ENCODE peak calls at places on chromosomes 2 and 18, in ten cellular contexts. G, O, D, F, A, H, X, U, V and Q are unnamed samples.

GRCh38 chr2:181781082-181781786 is 100.9 kb upstream of the NEUROD1 start:
- DNase-seq in O (no peak), U (no peak), G (no peak), F (no peak), H (no peak), X (no peak), D (no peak), A (no peak), V (no peak), Q (no peak)

GRCh38 chr2:151632993-151633592 is 101.2 kb downstream of the NEB start:
- DNase-seq in H (no peak), U (no peak), V (peak), A (peak), F (no peak), D (peak), X (no peak), O (no peak), G (no peak), Q (no peak)

GRCh38 chr18:38718365-38718901 is 1152.8 kb upstream of the CELF4 start:
- DNase-seq in F (peak), D (no peak), G (no peak), O (no peak), H (no peak), X (no peak), V (no peak), A (no peak), U (no peak), Q (no peak)

GRCh38 chr2:23925702-23926288 is 1.1 kb downstream of the ATAD2B start:
- DNase-seq in X (no peak), F (peak), V (no peak), G (peak), H (no peak), U (peak), D (no peak), A (peak), O (peak), Q (peak)

GRCh38 chr18:64710105-64710861 is 561.4 kb upstream of the LINC00305 start:
- DNase-seq in V (no peak), H (no peak), G (no peak), X (no peak), D (no peak), A (no peak), O (no peak), F (no peak), U (no peak), Q (no peak)

GRCh38 chr2:79235135-79235534 is 75.6 kb upstream of the REG3A start:
- DNase-seq in H (no peak), O (no peak), U (no peak), G (no peak), F (no peak), A (peak), D (no peak), X (no peak), V (no peak), Q (no peak)

GRCh38 chr2:121969155-121969554 is 213.7 kb downstream of the TSN start:
- DNase-seq in U (no peak), D (no peak), V (no peak), X (no peak), O (no peak), A (no peak), H (no peak), F (no peak), G (peak), Q (peak)

GRCh38 chr2:120734930-120735611 is 597 bp upstream of the GLI2 start:
- DNase-seq in H (peak), O (peak), A (no peak), V (peak), F (no peak), D (no peak), X (no peak), U (no peak), G (no peak), Q (no peak)

GRCh38 chr18:76232813-76233212 is 262.2 kb downstream of the ZNF516 start:
- DNase-seq in F (no peak), D (no peak), H (no peak), O (no peak), X (no peak), G (no peak), V (no peak), A (no peak), U (no peak), Q (no peak)

GRCh38 chr2:202237787-202238233 is 587 bp downstream of the SUMO1 start:
- DNase-seq in X (no peak), U (no peak), O (no peak), H (no peak), G (peak), D (no peak), A (peak), V (peak), F (peak), Q (no peak)

GRCh38 chr2:22970991-22971390 is 414.0 kb upstream of the KLHL29 start:
- DNase-seq in O (no peak), D (no peak), U (no peak), V (no peak), H (no peak), X (no peak), F (no peak), G (no peak), A (no peak), Q (no peak)

GRCh38 chr2:218394298-218395089 is 5.2 kb upstream of the CTDSP1 start:
- DNase-seq in D (no peak), G (no peak), F (peak), X (no peak), O (no peak), V (peak), A (no peak), U (no peak), H (no peak), Q (no peak)

GRCh38 chr18:34203866-34204265 is 20.8 kb downstream of the NOL4 start:
- DNase-seq in H (no peak), U (no peak), X (no peak), V (no peak), O (no peak), G (no peak), F (no peak), D (no peak), A (no peak), Q (no peak)

GRCh38 chr2:26847663-26848335 is at the start of gene DPYSL5:
- DNase-seq in V (peak), X (peak), U (no peak), D (peak), F (no peak), O (no peak), G (no peak), A (no peak), H (no peak), Q (no peak)
- H3K27ac ChIP-seq in V (peak), X (no peak), U (no peak), D (peak), F (no peak), O (no peak), G (no peak), A (no peak), H (no peak), Q (no peak)

GRCh38 chr2:46847185-46847710 is 68.4 kb downstream of the MCFD2 start:
- DNase-seq in G (peak), H (no peak), U (no peak), D (no peak), V (peak), F (peak), A (peak), O (peak), X (no peak), Q (peak)
- TF ChIP-seq POLR2AphosphoS5 in G (peak), H (peak), U (no peak), D (peak), V (peak), F (peak), A (no peak), O (peak), X (no peak), Q (peak)

DNA sequence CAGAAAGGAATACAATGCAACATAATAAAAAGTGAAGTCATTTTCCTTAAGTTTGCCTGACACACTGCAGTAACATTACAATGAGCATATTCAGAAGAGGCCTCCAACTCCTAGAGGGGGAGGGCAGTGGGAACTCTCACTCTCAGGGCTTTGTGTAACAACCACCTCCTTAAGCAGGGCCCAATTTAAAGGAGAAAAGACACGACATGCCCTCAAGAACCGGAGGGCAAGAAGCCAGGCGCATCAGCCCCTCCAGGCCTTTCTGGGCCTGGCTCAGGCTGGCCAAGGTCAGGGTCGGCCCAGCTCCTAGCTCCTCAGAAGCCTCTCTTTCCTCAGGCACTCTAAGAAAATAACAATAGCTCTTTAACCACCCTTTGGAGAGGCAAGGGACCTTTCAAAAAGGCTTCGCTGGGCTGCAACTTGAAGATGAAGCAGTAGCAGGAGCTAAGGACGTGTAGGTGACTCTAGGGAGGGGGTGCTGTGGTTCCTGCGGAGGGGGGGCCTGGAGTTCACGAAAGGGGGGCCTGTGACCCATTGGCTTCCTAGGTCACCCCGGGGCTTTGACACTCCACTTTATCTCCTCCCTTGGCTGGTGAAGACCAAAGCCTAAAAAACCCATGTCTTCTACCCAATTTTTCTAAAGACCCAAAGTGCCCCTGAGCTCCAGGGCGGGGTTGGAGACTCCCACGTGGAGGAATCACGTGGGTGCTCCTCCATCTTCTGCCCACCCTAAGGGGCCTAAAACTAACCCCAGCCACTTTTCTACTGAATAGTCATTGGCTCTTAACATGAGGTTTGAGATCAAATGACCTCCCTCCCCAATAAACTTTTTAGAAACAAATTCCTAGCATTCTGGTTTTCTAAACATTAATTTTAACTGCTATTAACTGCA is 13.3 kb downstream of the SERTAD2 start:
- DNase-seq in O (no peak), V (no peak), H (no peak), F (no peak), D (no peak), A (no peak), X (peak), U (no peak), G (no peak), Q (no peak)
- TF ChIP-seq CTCF in O (no peak), V (no peak), H (no peak), F (no peak), D (no peak), A (no peak), X (no peak), U (no peak), G (no peak), Q (no peak)

GRCh38 chr2:207855591-207855990 is 85.9 kb upstream of the FZD5 start:
- DNase-seq in F (no peak), O (no peak), X (no peak), U (no peak), D (no peak), A (no peak), G (no peak), H (no peak), V (no peak), Q (no peak)
- H3K27ac ChIP-seq in F (no peak), O (no peak), X (no peak), U (no peak), D (no peak), A (no peak), G (no peak), H (no peak), V (no peak), Q (no peak)

GRCh38 chr2:159285929-159286708 is at the start of gene WDSUB1:
- DNase-seq in G (peak), A (peak), F (peak), X (peak), O (peak), D (no peak), H (peak), V (peak), U (no peak), Q (peak)
- TF ChIP-seq POLR2AphosphoS5 in G (peak), A (no peak), F (no peak), X (no peak), O (peak), D (no peak), H (no peak), V (no peak), U (no peak), Q (peak)

GRCh38 chr18:50359806-50360205 is 15.0 kb upstream of the SKA1 start:
- DNase-seq in H (no peak), O (no peak), A (no peak), G (no peak), U (no peak), F (no peak), V (no peak), X (no peak), D (no peak), Q (no peak)

GRCh38 chr18:50358844-50359243 is 16.0 kb upstream of the SKA1 start:
- DNase-seq in O (no peak), U (no peak), H (no peak), F (no peak), G (no peak), D (no peak), V (no peak), A (no peak), X (peak), Q (no peak)

GRCh38 chr18:50350699-50351098 is 24.1 kb upstream of the SKA1 start:
- DNase-seq in G (no peak), H (no peak), V (no peak), A (no peak), F (no peak), U (no peak), D (no peak), X (no peak), O (no peak), Q (no peak)

DNA sequence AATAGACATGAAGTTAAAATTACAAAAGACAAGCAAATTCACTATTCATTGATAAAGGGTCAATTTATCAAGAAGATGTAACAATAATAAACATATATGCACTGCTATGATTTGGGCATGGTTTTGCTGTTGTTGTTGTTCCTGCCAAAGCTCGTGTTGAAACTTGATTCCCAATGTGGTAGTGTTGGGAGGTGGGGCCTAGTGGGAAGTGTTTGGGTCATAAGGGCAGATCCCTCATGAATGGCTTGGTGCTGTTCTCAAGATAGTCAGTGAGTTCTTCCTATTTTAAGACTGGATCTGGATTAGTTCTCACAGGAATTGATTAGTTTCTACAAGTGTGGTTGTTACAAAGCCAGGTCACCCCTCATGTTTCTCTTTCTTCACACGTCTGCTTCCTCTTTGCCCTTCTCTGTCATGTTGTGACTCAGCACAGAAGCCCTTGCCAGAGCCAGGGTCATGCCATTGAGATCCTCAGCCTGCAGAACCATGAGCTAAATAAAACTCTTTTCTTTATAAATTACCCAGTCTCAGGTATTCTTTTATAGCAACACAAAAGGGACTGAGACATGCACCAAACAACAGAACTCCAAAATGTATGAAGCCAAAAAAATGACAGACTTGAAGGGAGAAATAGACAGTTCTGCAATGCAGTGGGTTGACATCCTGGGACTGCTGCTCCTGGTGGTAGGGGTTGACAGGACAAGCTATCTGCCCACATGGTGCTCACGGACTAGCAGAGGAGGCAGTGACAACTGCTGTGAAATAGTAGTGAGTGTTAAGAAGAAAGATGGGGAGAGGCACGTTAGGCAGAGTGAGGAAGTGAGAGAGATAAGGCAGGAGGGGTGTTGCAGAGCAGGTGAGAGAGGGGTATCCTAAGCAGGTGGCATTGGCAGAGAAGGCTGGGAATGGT is 18.6 kb upstream of the SKA1 start:
- DNase-seq in G (no peak), F (no peak), H (no peak), U (peak), O (no peak), X (no peak), V (no peak), A (peak), D (peak), Q (no peak)
- TF ChIP-seq CTCF in G (no peak), F (no peak), H (no peak), U (peak), O (no peak), X (peak), V (no peak), A (peak), D (no peak), Q (no peak)

GRCh38 chr2:215019521-215020145 is 118.8 kb downstream of the ABCA12 start:
- DNase-seq in V (no peak), G (no peak), F (no peak), U (peak), O (no peak), H (no peak), X (no peak), A (no peak), D (no peak), Q (no peak)
- H3K27ac ChIP-seq in V (no peak), G (no peak), F (no peak), U (peak), O (no peak), H (no peak), X (no peak), A (no peak), D (no peak), Q (no peak)

DNA sequence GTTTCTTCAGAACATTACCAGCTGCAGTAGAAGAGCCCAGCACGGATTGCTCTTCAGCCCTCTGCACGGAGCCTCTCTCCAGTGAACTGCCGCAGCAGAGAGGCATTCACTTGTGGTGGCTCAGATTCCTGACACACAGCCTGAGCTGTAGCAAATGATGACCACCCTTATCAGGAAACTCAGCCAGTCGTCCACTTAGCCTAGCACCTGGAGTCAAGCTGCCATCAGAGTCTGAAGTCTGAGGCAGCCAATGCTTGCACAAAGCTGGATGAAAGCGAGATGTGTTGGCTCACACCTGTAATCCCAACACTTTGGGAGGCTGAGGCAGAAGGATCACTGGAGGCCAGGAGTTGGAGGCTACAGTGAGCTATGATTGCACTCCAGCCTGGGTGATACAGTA is 11.7 kb upstream of the SAG start:
- DNase-seq in A (no peak), U (no peak), O (no peak), X (no peak), D (no peak), F (no peak), V (no peak), H (no peak), G (no peak), Q (no peak)
- TF ChIP-seq POLR2AphosphoS5 in A (no peak), U (no peak), O (no peak), X (no peak), D (no peak), F (no peak), V (no peak), H (no peak), G (no peak), Q (no peak)